ENCODE peak calls at places on chromosomes 6 and 20, in six cellular contexts. One of them, this sample, is unnamed. For H3K4me1, the result is how much of the 10 kb centered on the place peaks cover.

GRCh38 chr6:138692978-138693909 is 80.3 kb upstream of the CCDC28A start:
- DNase-seq in pancreas: peak
- DNase-seq in neural progenitor cell: peak
- DNase-seq in CD8-positive, alpha-beta T cell: peak
- DNase-seq in adrenal gland: peak
- DNase-seq in K562: peak
- DNase-seq in this sample: peak

GRCh38 chr6:35634316-35634715 is 54.4 kb downstream of the FKBP5 start:
- DNase-seq in CD8-positive, alpha-beta T cell: no peak
- DNase-seq in neural progenitor cell: no peak
- DNase-seq in pancreas: peak
- DNase-seq in K562: no peak
- DNase-seq in adrenal gland: no peak
- DNase-seq in this sample: no peak

GRCh38 chr6:111712398-111712797 is 106.7 kb upstream of the TRAF3IP2 start:
- DNase-seq in adrenal gland: no peak
- DNase-seq in CD8-positive, alpha-beta T cell: no peak
- DNase-seq in pancreas: no peak
- DNase-seq in neural progenitor cell: no peak
- DNase-seq in K562: no peak
- DNase-seq in this sample: no peak

GRCh38 chr6:92962846-92963245 is 456.5 kb downstream of the EPHA7 start:
- DNase-seq in neural progenitor cell: no peak
- DNase-seq in K562: no peak
- DNase-seq in CD8-positive, alpha-beta T cell: no peak
- DNase-seq in adrenal gland: no peak
- DNase-seq in pancreas: no peak
- DNase-seq in this sample: no peak

GRCh38 chr6:20472748-20473147 is 61.5 kb upstream of the CDKAL1 start:
- DNase-seq in neural progenitor cell: no peak
- DNase-seq in K562: no peak
- DNase-seq in adrenal gland: no peak
- DNase-seq in CD8-positive, alpha-beta T cell: no peak
- DNase-seq in pancreas: no peak
- DNase-seq in this sample: no peak

GRCh38 chr6:27145731-27146455 is 101.6 kb upstream of the PRSS16 start:
- DNase-seq in adrenal gland: peak
- DNase-seq in CD8-positive, alpha-beta T cell: peak
- DNase-seq in pancreas: peak
- DNase-seq in K562: no peak
- DNase-seq in neural progenitor cell: peak
- DNase-seq in this sample: peak

GRCh38 chr6:112429226-112429625 is 82.1 kb downstream of the RFPL4B start:
- DNase-seq in CD8-positive, alpha-beta T cell: no peak
- DNase-seq in adrenal gland: no peak
- DNase-seq in neural progenitor cell: peak
- DNase-seq in K562: no peak
- DNase-seq in pancreas: no peak
- DNase-seq in this sample: no peak

GRCh38 chr20:57139342-57140093 is 126.9 kb downstream of the BMP7 start:
- DNase-seq in CD8-positive, alpha-beta T cell: no peak
- DNase-seq in adrenal gland: no peak
- DNase-seq in neural progenitor cell: no peak
- DNase-seq in pancreas: no peak
- DNase-seq in K562: no peak
- DNase-seq in this sample: no peak

GRCh38 chr6:31575335-31575901 is at the start of gene TNF:
- DNase-seq in K562: no peak
- DNase-seq in CD8-positive, alpha-beta T cell: peak
- DNase-seq in pancreas: no peak
- DNase-seq in neural progenitor cell: no peak
- DNase-seq in adrenal gland: peak
- DNase-seq in this sample: no peak

GRCh38 chr20:53279735-53280134 is 307.6 kb downstream of the TSHZ2 start:
- DNase-seq in pancreas: no peak
- DNase-seq in adrenal gland: no peak
- DNase-seq in K562: no peak
- DNase-seq in CD8-positive, alpha-beta T cell: no peak
- DNase-seq in neural progenitor cell: no peak
- DNase-seq in this sample: no peak

GRCh38 chr6:6683964-6684363 is 95.4 kb downstream of the LY86 start:
- DNase-seq in neural progenitor cell: no peak
- DNase-seq in pancreas: no peak
- DNase-seq in CD8-positive, alpha-beta T cell: no peak
- DNase-seq in K562: no peak
- DNase-seq in adrenal gland: no peak
- DNase-seq in this sample: no peak

GRCh38 chr6:6686176-6686575 is 97.7 kb downstream of the LY86 start:
- DNase-seq in CD8-positive, alpha-beta T cell: no peak
- DNase-seq in K562: no peak
- DNase-seq in adrenal gland: no peak
- DNase-seq in neural progenitor cell: no peak
- DNase-seq in pancreas: no peak
- DNase-seq in this sample: no peak

GRCh38 chr6:6682225-6682624 is 93.7 kb downstream of the LY86 start:
- DNase-seq in K562: no peak
- DNase-seq in neural progenitor cell: no peak
- DNase-seq in adrenal gland: no peak
- DNase-seq in CD8-positive, alpha-beta T cell: no peak
- DNase-seq in pancreas: no peak
- DNase-seq in this sample: no peak

GRCh38 chr6:6685249-6685667 is 96.7 kb downstream of the LY86 start:
- DNase-seq in adrenal gland: no peak
- DNase-seq in neural progenitor cell: no peak
- DNase-seq in K562: no peak
- DNase-seq in pancreas: no peak
- DNase-seq in CD8-positive, alpha-beta T cell: no peak
- DNase-seq in this sample: no peak

DNA sequence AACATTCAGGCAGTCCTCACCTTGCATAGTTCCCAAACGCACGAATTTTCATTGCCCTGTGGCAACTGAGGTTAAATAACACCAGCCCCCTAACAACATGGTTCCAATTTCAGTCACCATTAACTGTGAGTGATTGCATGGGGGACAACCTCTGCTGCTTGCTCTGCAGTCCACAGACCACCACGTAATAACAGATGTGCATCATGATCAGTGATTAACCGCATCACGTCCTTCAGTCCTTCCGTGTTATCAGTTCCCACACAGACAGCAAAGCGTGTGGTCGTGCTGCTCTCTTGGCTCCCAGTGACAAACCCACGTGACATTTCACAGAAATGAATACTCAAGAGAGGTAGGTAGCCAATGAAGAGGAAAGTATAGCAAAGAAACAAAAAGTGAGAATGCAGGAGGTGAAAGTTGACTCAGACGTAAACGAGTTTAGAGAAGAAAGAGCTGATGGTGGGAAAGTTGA is 95.9 kb downstream of the LY86 start:
- DNase-seq in K562: peak
- DNase-seq in adrenal gland: no peak
- DNase-seq in pancreas: no peak
- DNase-seq in neural progenitor cell: no peak
- DNase-seq in CD8-positive, alpha-beta T cell: no peak
- DNase-seq in this sample: no peak
- H3K4me1 ChIP-seq in K562: under half
- H3K4me1 ChIP-seq in adrenal gland: under half
- H3K4me1 ChIP-seq in pancreas: under half
- H3K4me1 ChIP-seq in neural progenitor cell: under half
- H3K4me1 ChIP-seq in CD8-positive, alpha-beta T cell: under half
- H3K4me1 ChIP-seq in this sample: under half

DNA sequence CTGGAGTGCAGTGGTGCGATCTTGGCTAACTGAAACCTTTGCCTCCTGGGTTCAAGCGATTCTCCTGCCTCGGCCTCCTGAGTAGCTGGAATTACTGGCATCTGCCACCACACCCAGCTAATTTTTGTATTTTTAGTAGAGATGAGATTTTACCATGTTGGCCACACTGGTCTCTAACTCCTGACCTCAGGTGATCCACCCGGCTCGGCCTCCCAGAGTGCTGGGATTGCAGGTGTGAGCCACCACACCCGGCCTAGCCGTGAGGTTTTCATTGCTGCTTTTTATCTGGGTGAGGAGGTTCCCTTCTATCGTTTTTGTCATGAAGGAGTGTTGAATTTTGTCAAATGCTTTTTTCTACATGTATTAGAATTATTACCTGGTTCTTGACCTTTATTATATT is 23.9 kb downstream of the SRC start:
- DNase-seq in pancreas: no peak
- DNase-seq in adrenal gland: no peak
- DNase-seq in neural progenitor cell: no peak
- DNase-seq in CD8-positive, alpha-beta T cell: no peak
- DNase-seq in K562: no peak
- DNase-seq in this sample: no peak
- H3K4me1 ChIP-seq in pancreas: under half
- H3K4me1 ChIP-seq in adrenal gland: under half
- H3K4me1 ChIP-seq in neural progenitor cell: under half
- H3K4me1 ChIP-seq in CD8-positive, alpha-beta T cell: under half
- H3K4me1 ChIP-seq in K562: under half
- H3K4me1 ChIP-seq in this sample: under half

GRCh38 chr6:30491963-30492616 is 2.8 kb downstream of the HLA-E start:
- DNase-seq in pancreas: no peak
- DNase-seq in adrenal gland: no peak
- DNase-seq in neural progenitor cell: no peak
- DNase-seq in CD8-positive, alpha-beta T cell: peak
- DNase-seq in K562: no peak
- DNase-seq in this sample: no peak
- H3K4me1 ChIP-seq in pancreas: under half
- H3K4me1 ChIP-seq in adrenal gland: under half
- H3K4me1 ChIP-seq in neural progenitor cell: under half
- H3K4me1 ChIP-seq in CD8-positive, alpha-beta T cell: half or more
- H3K4me1 ChIP-seq in K562: under half
- H3K4me1 ChIP-seq in this sample: under half

GRCh38 chr6:153832543-153832942 is 206.5 kb upstream of the OPRM1 start:
- DNase-seq in pancreas: no peak
- DNase-seq in neural progenitor cell: no peak
- DNase-seq in CD8-positive, alpha-beta T cell: no peak
- DNase-seq in adrenal gland: no peak
- DNase-seq in K562: no peak
- DNase-seq in this sample: no peak

DNA sequence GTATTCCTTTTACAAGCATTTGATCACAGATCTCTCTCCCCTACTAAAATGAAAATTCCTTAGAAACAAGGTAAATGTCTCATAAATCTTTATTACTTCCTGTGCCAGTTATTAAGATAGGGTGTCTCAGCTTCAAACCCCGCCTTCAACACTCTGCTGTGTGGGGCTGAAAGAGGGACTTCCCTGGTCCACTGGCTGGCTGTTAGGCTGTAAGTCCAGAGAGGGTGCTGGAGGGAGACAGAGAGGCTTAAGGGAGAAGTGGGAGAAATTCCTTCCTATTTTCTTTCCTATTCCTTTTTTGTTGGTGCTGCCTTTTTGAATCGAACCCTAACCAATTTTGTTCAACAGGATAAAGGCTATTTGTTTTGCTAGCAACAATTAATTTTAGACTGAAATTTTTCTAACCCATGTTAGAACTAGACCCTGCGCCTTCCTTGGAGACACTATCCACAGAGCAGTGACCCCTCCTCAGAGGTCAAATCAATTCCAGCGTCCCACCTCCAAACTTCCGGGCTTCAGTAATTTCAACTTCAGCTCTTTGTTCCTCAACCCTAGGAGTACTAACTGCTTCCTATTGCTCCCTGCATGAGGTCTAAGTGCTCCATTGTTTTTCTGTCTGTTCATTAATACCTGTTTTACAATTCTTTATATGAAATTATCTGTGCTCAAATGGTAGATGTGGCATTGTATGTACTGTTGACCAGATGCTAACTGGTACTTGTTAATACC is 207.5 kb upstream of the OPRM1 start:
- DNase-seq in adrenal gland: no peak
- DNase-seq in neural progenitor cell: peak
- DNase-seq in CD8-positive, alpha-beta T cell: no peak
- DNase-seq in K562: no peak
- DNase-seq in pancreas: no peak
- DNase-seq in this sample: no peak
- H3K4me1 ChIP-seq in adrenal gland: under half
- H3K4me1 ChIP-seq in neural progenitor cell: under half
- H3K4me1 ChIP-seq in CD8-positive, alpha-beta T cell: under half
- H3K4me1 ChIP-seq in K562: under half
- H3K4me1 ChIP-seq in pancreas: under half
- H3K4me1 ChIP-seq in this sample: under half

This sample was measured in right lobe of liver.